ENCODE peak calls at places on chromosomes 1 and 21, in four cellular contexts. Y, O, S and N are unnamed samples.

GRCh38 chr1:116954450-116954849 is 44.7 kb downstream of the PTGFRN start:
- DNase-seq in S (no peak), Y (no peak), O (no peak), N (no peak)

GRCh38 chr1:156838972-156839371 is 19.9 kb downstream of the INSRR start:
- DNase-seq in S (no peak), Y (peak; percentile 76), O (no peak), N (no peak)

GRCh38 chr1:63592536-63593302 is 492 bp upstream of the PGM1 start:
- DNase-seq in S (peak; percentile 20), O (peak; percentile 66), Y (no peak), N (no peak)

GRCh38 chr1:170166518-170167180 is 20.9 kb downstream of the NTMT2 start:
- DNase-seq in S (no peak), O (no peak), Y (no peak), N (no peak)

GRCh38 chr1:184051485-184052193 is at the start of gene TSEN15:
- DNase-seq in O (peak; percentile 77), Y (peak; percentile 78), S (peak; percentile 40), N (peak; percentile 61)

GRCh38 chr1:48730164-48730864 is 46.4 kb downstream of the BEND5 start:
- DNase-seq in S (no peak), O (no peak), Y (no peak), N (no peak)

GRCh38 chr1:223133824-223134435 is 9.1 kb downstream of the TLR5 start:
- DNase-seq in Y (peak; percentile 97), O (peak; percentile 41), S (peak; percentile 15), N (peak; percentile 74)

GRCh38 chr1:91884459-91885290 is 1.3 kb downstream of the TGFBR3 start:
- DNase-seq in Y (no peak), O (peak; percentile 43), S (no peak), N (no peak)

GRCh38 chr1:1282998-1283397 is 2.8 kb downstream of the SCNN1D start:
- DNase-seq in O (no peak), Y (no peak), S (no peak), N (no peak)

GRCh38 chr1:34441661-34442060 is 265.0 kb downstream of the C1orf94 start:
- DNase-seq in S (no peak), Y (no peak), O (no peak), N (no peak)

GRCh38 chr1:206116191-206116872 is 856 bp downstream of the AVPR1B start:
- DNase-seq in S (no peak), Y (no peak), O (no peak), N (no peak)

GRCh38 chr1:160058087-160058486 is 11.9 kb downstream of the KCNJ10 start:
- DNase-seq in O (no peak), Y (peak; percentile 32), S (no peak), N (no peak)

GRCh38 chr1:1927751-1928150 is 8.7 kb upstream of the TMEM52 start:
- DNase-seq in O (no peak), Y (no peak), S (no peak), N (no peak)

GRCh38 chr21:29257701-29258100 is 41.0 kb upstream of the BACH1 start:
- DNase-seq in O (peak; percentile 6), S (no peak), Y (no peak), N (no peak)

GRCh38 chr21:25929859-25930520 is 195.2 kb downstream of the GABPA start:
- DNase-seq in O (no peak), S (no peak), Y (no peak), N (no peak)

GRCh38 chr1:15012822-15013221 is 140.7 kb upstream of the TMEM51 start:
- DNase-seq in Y (no peak), O (no peak), S (no peak), N (no peak)

GRCh38 chr1:199956005-199956404 is 71.5 kb upstream of the NR5A2 start:
- DNase-seq in S (no peak), O (no peak), Y (no peak), N (no peak)

GRCh38 chr1:162275622-162276175 is 101.0 kb downstream of the SPATA46 start:
- DNase-seq in Y (no peak), S (no peak), O (no peak), N (no peak)

GRCh38 chr1:112702420-112703261 is 4.3 kb downstream of the RHOC start:
- DNase-seq in O (no peak), S (no peak), Y (no peak), N (no peak)

GRCh38 chr1:198203434-198203833 is 46.6 kb downstream of the NEK7 start:
- DNase-seq in O (no peak), Y (no peak), S (no peak), N (no peak)

GRCh38 chr1:155207578-155208405 is at the start of gene THBS3:
- DNase-seq in Y (no peak), O (no peak), S (no peak), N (no peak)

GRCh38 chr1:162674018-162674608 is 41.8 kb downstream of the DDR2 start:
- DNase-seq in S (no peak), O (no peak), Y (no peak), N (no peak)

GRCh38 chr1:21206117-21206516 is 29.4 kb upstream of the EIF4G3 start:
- DNase-seq in Y (no peak), O (no peak), S (no peak), N (no peak)

GRCh38 chr21:43306391-43306790 is 120.5 kb downstream of the SIK1 start:
- DNase-seq in O (no peak), S (no peak), Y (no peak), N (no peak)

GRCh38 chr1:180838535-180838934 is 74.2 kb upstream of the KIAA1614 start:
- DNase-seq in O (no peak), Y (no peak), S (no peak), N (no peak)

GRCh38 chr1:157781048-157781447 is 4.1 kb upstream of the FCRL2 start:
- DNase-seq in Y (no peak), S (peak; percentile 25), O (no peak), N (no peak)

GRCh38 chr1:16139473-16139962 is 16.4 kb downstream of the EPHA2 start:
- DNase-seq in Y (no peak), S (no peak), O (no peak), N (no peak)

GRCh38 chr1:7611421-7612010 is 159.6 kb upstream of the VAMP3 start:
- DNase-seq in S (no peak), Y (no peak), O (no peak), N (no peak)

GRCh38 chr1:37670133-37670532 is 22.2 kb upstream of the CDCA8 start:
- DNase-seq in Y (no peak), O (no peak), S (no peak), N (no peak)

GRCh38 chr1:117602862-117603261 is 3.0 kb upstream of the TENT5C start:
- DNase-seq in O (no peak), Y (no peak), S (no peak), N (no peak)

DNA sequence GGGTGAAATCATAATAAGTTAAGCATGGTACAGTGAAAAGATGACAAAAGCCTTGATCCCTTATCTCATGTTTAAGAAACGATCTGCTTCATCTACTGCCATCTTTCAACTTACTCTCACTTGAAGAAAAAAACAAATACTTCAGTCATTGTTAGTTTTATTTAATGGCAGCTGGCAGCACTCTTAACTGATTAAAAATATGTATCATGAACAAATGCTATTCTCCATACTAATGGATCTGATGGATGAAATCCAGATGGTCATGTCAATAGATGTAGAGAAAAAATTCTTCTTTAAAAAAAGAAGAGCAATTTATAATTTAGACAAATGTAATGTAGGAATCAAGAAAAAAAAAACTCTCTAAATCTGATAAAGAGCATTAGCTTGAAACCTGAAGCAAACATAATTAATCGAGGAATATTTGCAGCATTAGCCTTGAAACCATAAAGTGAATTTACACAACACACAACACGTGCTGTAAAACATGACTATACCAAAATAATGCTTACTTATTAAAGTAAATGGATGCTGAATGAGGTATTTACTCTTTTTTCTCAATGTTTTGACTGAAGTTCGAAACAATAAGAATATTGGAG is 579.0 kb upstream of the ADAMTS5 start:
- DNase-seq in Y (no peak), S (no peak), O (no peak), N (no peak)
- TF ChIP-seq REST in Y (no peak), S (no peak), O (no peak), N (no peak)

DNA sequence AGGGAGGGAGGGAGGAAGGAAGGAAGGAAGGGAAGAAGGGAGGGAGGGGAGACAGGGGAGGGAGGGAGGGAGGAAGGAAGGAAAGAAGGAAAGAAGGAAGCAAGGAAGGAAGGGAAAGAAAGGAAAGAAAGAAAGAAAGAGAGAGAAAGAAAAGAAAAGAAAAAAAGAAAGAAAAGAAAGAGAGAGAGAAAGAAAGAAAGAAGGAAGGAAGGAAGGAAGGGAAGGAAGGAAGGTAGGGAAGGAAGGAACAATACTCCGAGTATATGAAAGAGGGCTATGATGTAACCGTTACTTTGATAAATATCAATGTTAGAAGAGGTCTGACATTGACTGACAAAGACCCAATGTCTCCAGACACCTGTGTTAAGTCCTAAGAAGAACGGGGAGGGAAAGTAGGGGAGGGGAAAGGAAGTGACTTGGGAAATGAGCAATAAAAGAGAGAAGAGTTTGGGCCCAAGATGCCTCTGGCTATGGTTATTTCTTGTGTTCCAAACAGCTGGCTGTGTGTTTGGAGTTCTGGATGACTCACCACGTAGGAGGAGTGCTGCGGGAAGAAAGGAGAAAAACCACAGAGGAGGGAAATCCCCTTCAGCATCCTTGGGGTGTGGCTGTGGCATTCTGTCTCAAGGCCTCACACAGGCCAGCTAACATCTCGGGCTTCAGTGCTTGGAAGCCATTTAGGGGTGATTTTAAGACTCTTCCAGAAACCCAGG is 37.0 kb upstream of the RXRG start:
- DNase-seq in O (no peak), S (no peak), Y (no peak), N (peak; percentile 28)
- TF ChIP-seq ATF3 in O (no peak), S (no peak), Y (peak; percentile 83), N (no peak)

DNA sequence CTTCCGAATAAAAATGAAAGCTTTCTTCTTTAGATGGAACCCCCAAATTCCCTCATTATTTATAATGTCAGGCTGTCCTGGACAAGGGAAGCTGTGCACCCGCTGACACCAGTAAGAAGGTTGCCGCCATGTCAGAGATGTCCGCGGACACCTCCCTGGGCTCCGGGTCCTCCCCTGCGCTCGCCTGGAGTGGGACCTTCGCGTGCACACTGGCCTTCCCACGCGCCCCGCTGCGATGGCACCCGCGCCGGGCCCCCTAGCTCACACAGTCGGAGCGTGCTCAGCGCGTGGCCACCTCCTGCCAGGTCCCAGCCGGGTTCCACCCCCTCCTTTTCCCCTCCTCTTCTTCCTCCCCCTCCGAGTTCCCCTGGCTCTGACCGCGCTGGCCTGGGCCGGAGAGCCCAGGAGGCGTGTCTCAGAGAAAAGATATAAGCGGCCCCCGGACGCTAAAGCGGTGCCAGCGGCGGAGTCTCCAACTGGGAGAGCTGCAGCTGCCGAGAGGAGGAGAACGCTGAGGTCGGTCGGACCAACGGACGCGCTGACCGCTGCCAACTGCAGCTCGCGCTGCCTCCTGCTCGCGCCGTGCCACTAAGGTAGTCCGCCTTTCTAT is at the start of gene G0S2:
- DNase-seq in O (no peak), Y (no peak), S (no peak), N (no peak)
- TF ChIP-seq SP1 in O (no peak), Y (no peak), S (no peak), N (no peak)

GRCh38 chr1:32178380-32179192 is 889 bp upstream of the TXLNA start:
- DNase-seq in Y (no peak), O (peak; percentile 80), S (no peak), N (no peak)
- TF ChIP-seq REST in Y (no peak), O (no peak), S (no peak), N (no peak)

GRCh38 chr1:107870691-107871090 is 94.3 kb downstream of the VAV3 start:
- DNase-seq in O (no peak), Y (no peak), S (no peak), N (no peak)
- TF ChIP-seq ATF3 in O (no peak), Y (no peak), S (no peak), N (no peak)

DNA sequence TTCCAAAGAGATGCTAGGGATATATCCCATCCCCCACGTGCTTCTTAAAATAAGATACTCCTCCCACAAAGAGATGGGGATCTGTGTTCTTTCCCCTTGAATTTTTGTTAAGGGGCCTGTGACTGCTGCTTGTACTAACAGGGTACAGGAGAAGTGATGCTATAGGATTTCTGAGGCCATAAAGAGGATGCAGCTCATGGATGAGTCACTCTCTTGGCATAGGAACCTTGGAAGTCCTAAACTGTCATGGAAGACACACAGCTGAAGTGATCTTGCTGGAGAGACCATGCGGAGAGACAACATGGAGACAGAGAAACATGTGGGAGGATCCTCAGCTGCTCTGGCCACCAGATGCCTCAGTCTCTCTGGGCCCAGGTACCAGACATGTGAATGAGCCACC is 157.2 kb downstream of the S1PR1 start:
- DNase-seq in Y (no peak), S (no peak), O (no peak), N (no peak)
- TF ChIP-seq SP1 in Y (no peak), S (no peak), O (no peak), N (no peak)